ENCODE peak calls at places on chromosomes 5 and 9, in four cellular contexts. F is A549, Y is PC-9, H is astrocyte of the cerebellum. I is an unnamed sample.

GRCh38 chr9:70362952-70363351 is 51.5 kb downstream of the KLF9 start:
- DNase-seq in H (no peak), Y (no peak), F (no peak), I (no peak)

GRCh38 chr5:78269088-78269703 is 25.3 kb downstream of the AP3B1 start:
- DNase-seq in Y (no peak), F (peak; percentile 28), H (no peak), I (no peak)

GRCh38 chr9:114314881-114315722 is 7.8 kb upstream of the ORM1 start:
- DNase-seq in Y (no peak), F (no peak), H (no peak), I (peak; percentile 20)

GRCh38 chr5:52995914-52996313 is 6.8 kb downstream of the ITGA2 start:
- DNase-seq in H (no peak), Y (no peak), F (no peak), I (no peak)

GRCh38 chr9:7358876-7359275 is 440.7 kb downstream of the DMAC1 start:
- DNase-seq in H (no peak), F (no peak), Y (no peak), I (no peak)

GRCh38 chr5:169744336-169744735 is 107.3 kb downstream of the DOCK2 start:
- DNase-seq in H (no peak), Y (no peak), F (no peak), I (no peak)

GRCh38 chr5:16489322-16489791 is 23.8 kb upstream of the ZNF622 start:
- DNase-seq in Y (peak; percentile 64), H (peak; percentile 39), F (peak; percentile 45), I (no peak)

GRCh38 chr5:65722575-65723424 is 795 bp downstream of the NLN start:
- DNase-seq in H (peak; percentile 72), F (peak; percentile 65), Y (peak; percentile 45), I (no peak)

GRCh38 chr5:139636207-139636792 is 11.8 kb upstream of the CXXC5 start:
- DNase-seq in H (no peak), Y (no peak), F (no peak), I (no peak)

GRCh38 chr5:56457887-56458451 is 224.8 kb upstream of the ANKRD55 start:
- DNase-seq in H (no peak), F (no peak), Y (no peak), I (no peak)

GRCh38 chr9:93202919-93203712 is 19.2 kb downstream of the WNK2 start:
- DNase-seq in H (no peak), F (no peak), Y (no peak), I (no peak)

GRCh38 chr9:93200449-93200742 is 16.5 kb downstream of the WNK2 start:
- DNase-seq in F (no peak), H (no peak), Y (no peak), I (no peak)

GRCh38 chr9:93198839-93199625 is 15.1 kb downstream of the WNK2 start:
- DNase-seq in Y (no peak), H (no peak), F (no peak), I (no peak)

GRCh38 chr9:93198117-93198838 is 14.3 kb downstream of the WNK2 start:
- DNase-seq in Y (no peak), F (no peak), H (no peak), I (no peak)

GRCh38 chr9:93200989-93201339 is 17.0 kb downstream of the WNK2 start:
- DNase-seq in F (no peak), H (no peak), Y (no peak), I (no peak)
- TF ChIP-seq CTCF in F (no peak), H (no peak), Y (no peak), I (no peak)

GRCh38 chr9:68739631-68740174 is 34.7 kb downstream of the PIP5K1B start:
- DNase-seq in Y (no peak), F (no peak), H (no peak), I (no peak)
- H3K4me3 ChIP-seq in Y (no peak overlapping the region), F (no peak overlapping the region), H (no peak overlapping the region), I (no peak overlapping the region)

GRCh38 chr5:18314192-18314778 is 680.0 kb downstream of the TAF11L14 start:
- DNase-seq in Y (no peak), F (peak; percentile 25), H (peak; percentile 33), I (no peak)
- TF ChIP-seq CTCF in Y (peak; percentile 82), F (peak; percentile 77), H (peak; percentile 14), I (peak; percentile 54)

GRCh38 chr9:21331676-21332402 is 3.4 kb downstream of the KLHL9 start:
- DNase-seq in H (no peak), F (no peak), Y (no peak), I (no peak)
- H3K4me3 ChIP-seq in H (no peak overlapping the region), F (no peak overlapping the region), Y (no peak overlapping the region), I (peak overlapping the region; percentile 10)

GRCh38 chr5:127042593-127042992 is 12.2 kb upstream of the MARCHF3 start:
- DNase-seq in F (no peak), H (no peak), Y (no peak), I (no peak)
- TF ChIP-seq CTCF in F (no peak), H (peak; percentile 26), Y (no peak), I (no peak)

GRCh38 chr5:74408150-74409043 is 232.1 kb downstream of the ENC1 start:
- DNase-seq in Y (peak; percentile 97), F (peak; percentile 16), H (no peak), I (no peak)
- H3K4me3 ChIP-seq in Y (peak overlapping the region; percentile 33), F (no peak overlapping the region), H (no peak overlapping the region), I (no peak overlapping the region)

GRCh38 chr9:124695280-124695890 is 75.7 kb downstream of the NR6A1 start:
- DNase-seq in F (no peak), Y (peak; percentile 78), H (no peak), I (no peak)

GRCh38 chr9:124694394-124695279 is 76.5 kb downstream of the NR6A1 start:
- DNase-seq in H (no peak), F (no peak), Y (peak; percentile 74), I (no peak)

GRCh38 chr9:124697326-124698200 is 73.5 kb downstream of the NR6A1 start:
- DNase-seq in H (no peak), Y (peak; percentile 81), F (no peak), I (no peak)

GRCh38 chr9:124696101-124696500 is 75.0 kb downstream of the NR6A1 start:
- DNase-seq in Y (peak; percentile 77), H (no peak), F (no peak), I (no peak)

DNA sequence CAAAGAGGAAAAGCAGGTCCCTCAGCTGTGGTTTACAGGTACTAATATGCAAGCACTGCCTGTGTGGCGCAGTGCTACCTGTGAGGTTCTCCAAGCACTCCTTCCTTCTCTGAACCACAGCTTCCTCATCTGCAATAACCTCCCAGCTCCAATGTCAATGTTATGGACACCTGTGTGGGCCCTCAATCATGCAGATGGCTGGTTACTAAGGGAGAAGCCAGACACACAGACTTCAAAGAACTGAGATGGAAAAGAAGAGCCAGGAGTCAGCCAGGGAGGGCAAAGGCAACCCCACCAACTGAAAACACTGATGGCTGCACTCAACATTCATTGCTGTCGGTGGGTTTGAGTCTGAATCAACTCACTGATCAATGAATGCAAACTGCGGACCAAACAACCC is 77.7 kb downstream of the NR6A1 start:
- DNase-seq in F (no peak), H (no peak), Y (no peak), I (no peak)
- TF ChIP-seq CTCF in F (no peak), H (no peak), Y (no peak), I (no peak)

I was measured in epithelial cell of proximal tubule.